ENCODE peak calls at places on chromosomes 6 and 20, in five cellular contexts. I is WTC11, A is H1, F is GM12878, V is K562. J is an unnamed sample.

GRCh38 chr20:21509597-21510331 is 4.1 kb downstream of the NKX2-2 start:
- DNase-seq in I (peak; percentile 44), A (peak; percentile 68), F (no peak), V (no peak), J (no peak)

GRCh38 chr6:71977860-71978259 is 91.5 kb downstream of the RIMS1 start:
- DNase-seq in I (no peak), A (no peak), F (no peak), V (no peak), J (no peak)

GRCh38 chr6:122033564-122034181 is 365.8 kb upstream of the HSF2 start:
- DNase-seq in I (no peak), A (no peak), F (no peak), V (peak; percentile 27), J (peak; percentile 55)

GRCh38 chr6:122491915-122492537 is 20.4 kb upstream of the SERINC1 start:
- DNase-seq in I (peak; percentile 73), A (peak; percentile 74), F (no peak), V (peak; percentile 58), J (peak; percentile 68)

GRCh38 chr20:22586645-22587310 is 2.4 kb upstream of the FOXA2 start:
- DNase-seq in I (peak; percentile 83), A (peak; percentile 90), F (no peak), V (peak; percentile 72), J (peak; percentile 56)

GRCh38 chr6:152170702-152171667 is 363.5 kb downstream of the ESR1 start:
- DNase-seq in I (no peak), A (no peak), F (peak; percentile 89), V (no peak), J (peak; percentile 94)

GRCh38 chr20:40336530-40336929 is 352.5 kb downstream of the MAFB start:
- DNase-seq in I (no peak), A (no peak), F (no peak), V (no peak), J (no peak)

GRCh38 chr6:37827603-37828265 is 8.2 kb downstream of the ZFAND3 start:
- DNase-seq in I (no peak), A (no peak), F (no peak), V (no peak), J (no peak)

GRCh38 chr20:50837532-50838321 is 42.9 kb downstream of the BCAS4 start:
- DNase-seq in I (no peak), A (no peak), F (no peak), V (peak; percentile 78), J (no peak)

GRCh38 chr6:15026832-15027231 is 219.0 kb upstream of the JARID2 start:
- DNase-seq in I (no peak), A (no peak), F (no peak), V (no peak), J (peak; percentile 78)

GRCh38 chr6:159832941-159833340 is 32.9 kb downstream of the PNLDC1 start:
- DNase-seq in I (no peak), A (no peak), F (no peak), V (no peak), J (no peak)

GRCh38 chr6:140871911-140872310 is 1260.8 kb upstream of the GJE1 start:
- DNase-seq in I (no peak), A (no peak), F (no peak), V (no peak), J (no peak)

GRCh38 chr6:107603029-107603428 is 113.1 kb downstream of the SOBP start:
- DNase-seq in I (no peak), A (no peak), F (no peak), V (no peak), J (no peak)

GRCh38 chr6:42075159-42075838 is 25.0 kb downstream of the TAF8 start:
- DNase-seq in I (peak; percentile 87), A (peak; percentile 90), F (no peak), V (peak; percentile 70), J (peak; percentile 69)

GRCh38 chr20:5686381-5687105 is 63.7 kb upstream of the SHLD1 start:
- DNase-seq in I (no peak), A (no peak), F (no peak), V (no peak), J (no peak)

GRCh38 chr20:49293122-49293521 is 15.3 kb upstream of the ZNFX1 start:
- DNase-seq in I (no peak), A (no peak), F (no peak), V (no peak), J (no peak)

GRCh38 chr6:158487495-158487894 is 72.4 kb upstream of the TMEM181 start:
- DNase-seq in I (no peak), A (no peak), F (no peak), V (no peak), J (no peak)

GRCh38 chr6:109093732-109094131 is 914 bp downstream of the SESN1 start:
- DNase-seq in I (no peak), A (no peak), F (no peak), V (no peak), J (no peak)

GRCh38 chr6:43846556-43846955 is 76.5 kb downstream of the VEGFA start:
- DNase-seq in I (no peak), A (no peak), F (no peak), V (no peak), J (no peak)

GRCh38 chr6:166586424-166587156 is at the start of gene RAMACL:
- DNase-seq in I (peak; percentile 65), A (peak; percentile 70), F (peak; percentile 52), V (peak; percentile 87), J (no peak)

GRCh38 chr6:27053738-27054137 is 193.8 kb upstream of the PRSS16 start:
- DNase-seq in I (no peak), A (no peak), F (peak; percentile 38), V (no peak), J (no peak)

GRCh38 chr6:108711094-108711493 is 137.1 kb upstream of the ARMC2 start:
- DNase-seq in I (no peak), A (no peak), F (no peak), V (no peak), J (no peak)

GRCh38 chr20:51854912-51855311 is 52.6 kb upstream of the SALL4 start:
- DNase-seq in I (no peak), A (no peak), F (no peak), V (no peak), J (no peak)

GRCh38 chr20:35007891-35008290 is 52.2 kb downstream of the MYH7B start:
- DNase-seq in I (no peak), A (no peak), F (no peak), V (no peak), J (no peak)

GRCh38 chr20:51481311-51481997 is 61.1 kb downstream of the NFATC2 start:
- DNase-seq in I (no peak), A (no peak), F (no peak), V (no peak), J (no peak)

GRCh38 chr20:10603971-10604864 is 69.6 kb downstream of the JAG1 start:
- DNase-seq in I (no peak), A (no peak), F (no peak), V (no peak), J (peak; percentile 99)

GRCh38 chr6:119138906-119139541 is 60.6 kb upstream of the FAM184A start:
- DNase-seq in I (no peak), A (no peak), F (no peak), V (no peak), J (no peak)

GRCh38 chr20:43914697-43915208 is at the start of gene TOX2:
- DNase-seq in I (peak; percentile 62), A (peak; percentile 62), F (no peak), V (peak; percentile 87), J (no peak)

GRCh38 chr6:38856490-38856889 is 141.4 kb downstream of the DNAH8 start:
- DNase-seq in I (no peak), A (no peak), F (no peak), V (no peak), J (no peak)

GRCh38 chr6:167858842-167859520 is 32.3 kb downstream of the AFDN start:
- DNase-seq in I (no peak), A (no peak), F (no peak), V (no peak), J (no peak)

GRCh38 chr6:84284428-84285033 is 57.1 kb upstream of the CEP162 start:
- DNase-seq in I (peak; percentile 16), A (no peak), F (no peak), V (peak; percentile 18), J (peak; percentile 3)

GRCh38 chr6:148436466-148436865 is 93.8 kb downstream of the SASH1 start:
- DNase-seq in I (no peak), A (no peak), F (no peak), V (no peak), J (no peak)

GRCh38 chr6:79168695-79168980 is 65.8 kb downstream of the HMGN3 start:
- DNase-seq in I (no peak), A (no peak), F (no peak), V (no peak), J (no peak)

GRCh38 chr6:125469915-125470314 is 168.1 kb upstream of the HDDC2 start:
- DNase-seq in I (no peak), A (no peak), F (no peak), V (no peak), J (no peak)

GRCh38 chr6:136803589-136803988 is 11.3 kb upstream of the MAP3K5 start:
- DNase-seq in I (no peak), A (no peak), F (no peak), V (no peak), J (no peak)

GRCh38 chr6:46221221-46221793 is 50.5 kb upstream of the ENPP5 start:
- DNase-seq in I (no peak), A (no peak), F (peak; percentile 48), V (peak; percentile 41), J (peak; percentile 26)
- TF ChIP-seq CREB1 in I (no peak), A (no peak), F (no peak), V (no peak), J (no peak)

GRCh38 chr6:149686230-149686629 is 31.7 kb downstream of the LATS1 start:
- DNase-seq in I (no peak), A (no peak), F (no peak), V (no peak), J (no peak)

GRCh38 chr6:149680490-149680889 is 32.0 kb upstream of the KATNA1 start:
- DNase-seq in I (no peak), A (no peak), F (no peak), V (no peak), J (no peak)

GRCh38 chr6:149683256-149683860 is 34.5 kb downstream of the LATS1 start:
- DNase-seq in I (no peak), A (no peak), F (no peak), V (no peak), J (no peak)
- TF ChIP-seq ATF3 in I (no peak), A (no peak), F (no peak), V (no peak), J (no peak)

DNA sequence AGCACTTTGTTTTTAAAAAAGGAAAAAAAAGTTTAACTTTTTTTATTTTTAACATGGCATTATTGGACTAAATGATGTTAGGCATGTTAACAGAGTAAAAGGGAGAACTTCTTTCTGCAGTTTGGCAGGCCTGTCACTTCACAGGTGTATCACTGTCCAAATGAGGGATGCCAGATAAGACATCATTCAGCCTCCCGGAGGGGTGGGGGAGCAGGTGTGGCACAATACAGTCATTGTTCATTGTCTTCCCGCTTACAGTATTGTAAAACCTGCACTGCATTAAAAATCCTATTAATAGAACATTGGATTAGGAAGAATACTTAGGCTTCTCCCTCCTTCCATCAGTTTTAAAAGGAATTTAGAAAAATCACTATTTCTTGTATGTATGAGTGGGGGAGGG is 80.7 kb downstream of the CARMIL1 start:
- DNase-seq in I (no peak), A (no peak), F (no peak), V (no peak), J (no peak)
- TF ChIP-seq CREB1 in I (no peak), A (no peak), F (no peak), V (no peak), J (no peak)

DNA sequence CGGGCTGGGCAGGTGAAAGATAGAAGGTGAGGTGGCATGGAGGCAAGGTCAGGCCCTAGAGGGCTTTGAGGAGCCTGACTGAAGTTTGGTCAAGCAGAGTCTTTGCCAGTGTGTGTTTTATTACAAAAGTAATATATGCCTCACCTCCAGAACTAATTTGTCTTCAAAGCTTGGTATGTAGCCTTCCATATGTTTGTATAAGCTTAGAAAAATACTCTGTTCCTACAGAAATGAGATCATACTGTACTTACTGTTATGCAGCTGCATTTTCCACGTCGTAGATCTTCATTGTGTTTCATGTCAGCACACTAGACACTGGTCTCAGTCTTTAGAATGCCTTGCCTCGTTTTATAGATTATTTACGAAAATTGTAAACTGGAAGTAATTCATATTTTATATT is 61.8 kb downstream of the ANKS1A start:
- DNase-seq in I (no peak), A (no peak), F (no peak), V (no peak), J (peak; percentile 30)
- TF ChIP-seq ATF3 in I (no peak), A (no peak), F (no peak), V (no peak), J (no peak)